ENCODE peak calls at places on chromosomes 5 and 9, in six cellular contexts. One of them, this sample, is unnamed.

GRCh38 chr9:137454506-137455360 is 4.4 kb downstream of the NSMF start:
- DNase-seq in endothelial cell of umbilical vein: peak
- DNase-seq in spleen: peak
- DNase-seq in ovary: peak
- DNase-seq in right lobe of liver: peak
- DNase-seq in NB4: no peak
- DNase-seq in this sample: no peak

GRCh38 chr5:75823811-75824210 is 106.6 kb upstream of the POC5 start:
- DNase-seq in endothelial cell of umbilical vein: no peak
- DNase-seq in spleen: no peak
- DNase-seq in ovary: no peak
- DNase-seq in right lobe of liver: no peak
- DNase-seq in NB4: no peak
- DNase-seq in this sample: no peak

GRCh38 chr9:134217431-134218210 is 53.3 kb upstream of the RNU6ATAC start:
- DNase-seq in endothelial cell of umbilical vein: no peak
- DNase-seq in spleen: peak
- DNase-seq in ovary: peak
- DNase-seq in right lobe of liver: peak
- DNase-seq in NB4: peak
- DNase-seq in this sample: no peak

GRCh38 chr9:113992276-113992951 is 85.7 kb downstream of the AMBP start:
- DNase-seq in endothelial cell of umbilical vein: peak
- DNase-seq in spleen: peak
- DNase-seq in ovary: no peak
- DNase-seq in right lobe of liver: peak
- DNase-seq in NB4: no peak
- DNase-seq in this sample: peak

GRCh38 chr9:135701067-135701967 is 668 bp upstream of the KCNT1 start:
- DNase-seq in endothelial cell of umbilical vein: no peak
- DNase-seq in spleen: no peak
- DNase-seq in ovary: no peak
- DNase-seq in right lobe of liver: no peak
- DNase-seq in NB4: peak
- DNase-seq in this sample: no peak

GRCh38 chr5:138832218-138832617 is 42.9 kb downstream of the LRRTM2 start:
- DNase-seq in endothelial cell of umbilical vein: no peak
- DNase-seq in spleen: no peak
- DNase-seq in ovary: no peak
- DNase-seq in right lobe of liver: no peak
- DNase-seq in NB4: peak
- DNase-seq in this sample: no peak

GRCh38 chr5:137714931-137715330 is 21.0 kb downstream of the KLHL3 start:
- DNase-seq in endothelial cell of umbilical vein: peak
- DNase-seq in spleen: no peak
- DNase-seq in ovary: no peak
- DNase-seq in right lobe of liver: no peak
- DNase-seq in NB4: peak
- DNase-seq in this sample: no peak

GRCh38 chr5:143887302-143887638 is 75.3 kb downstream of the HMHB1 start:
- DNase-seq in endothelial cell of umbilical vein: peak
- DNase-seq in spleen: no peak
- DNase-seq in ovary: peak
- DNase-seq in right lobe of liver: no peak
- DNase-seq in NB4: no peak
- DNase-seq in this sample: peak

GRCh38 chr9:88950341-88951141 is 40.7 kb upstream of the S1PR3 start:
- DNase-seq in endothelial cell of umbilical vein: peak
- DNase-seq in spleen: no peak
- DNase-seq in ovary: no peak
- DNase-seq in right lobe of liver: no peak
- DNase-seq in NB4: peak
- DNase-seq in this sample: no peak

GRCh38 chr5:80654054-80654390 is 430 bp upstream of the MSH3 start:
- DNase-seq in endothelial cell of umbilical vein: peak
- DNase-seq in spleen: no peak
- DNase-seq in ovary: no peak
- DNase-seq in right lobe of liver: peak
- DNase-seq in NB4: peak
- DNase-seq in this sample: no peak

GRCh38 chr9:121692606-121693505 is 41.4 kb downstream of the DAB2IP start:
- DNase-seq in endothelial cell of umbilical vein: no peak
- DNase-seq in spleen: no peak
- DNase-seq in ovary: no peak
- DNase-seq in right lobe of liver: no peak
- DNase-seq in NB4: peak
- DNase-seq in this sample: no peak

GRCh38 chr9:969693-970309 is 6.7 kb upstream of the DMRT3 start:
- DNase-seq in endothelial cell of umbilical vein: no peak
- DNase-seq in spleen: no peak
- DNase-seq in ovary: no peak
- DNase-seq in right lobe of liver: no peak
- DNase-seq in NB4: no peak
- DNase-seq in this sample: no peak

GRCh38 chr5:73540192-73540591 is 25.2 kb downstream of the ANKRA2 start:
- DNase-seq in endothelial cell of umbilical vein: peak
- DNase-seq in spleen: no peak
- DNase-seq in ovary: no peak
- DNase-seq in right lobe of liver: no peak
- DNase-seq in NB4: no peak
- DNase-seq in this sample: peak

GRCh38 chr9:129888085-129888808 is 53.0 kb downstream of the USP20 start:
- DNase-seq in endothelial cell of umbilical vein: no peak
- DNase-seq in spleen: peak
- DNase-seq in ovary: no peak
- DNase-seq in right lobe of liver: peak
- DNase-seq in NB4: peak
- DNase-seq in this sample: no peak

GRCh38 chr5:31962321-31962720 is 211.8 kb downstream of the GOLPH3 start:
- DNase-seq in endothelial cell of umbilical vein: no peak
- DNase-seq in spleen: no peak
- DNase-seq in ovary: no peak
- DNase-seq in right lobe of liver: no peak
- DNase-seq in NB4: no peak
- DNase-seq in this sample: no peak

GRCh38 chr9:68894502-68894901 is 119.4 kb downstream of the PRKACG start:
- DNase-seq in endothelial cell of umbilical vein: peak
- DNase-seq in spleen: no peak
- DNase-seq in ovary: no peak
- DNase-seq in right lobe of liver: no peak
- DNase-seq in NB4: no peak
- DNase-seq in this sample: no peak
- H3K4me3 ChIP-seq in endothelial cell of umbilical vein: peak
- H3K4me3 ChIP-seq in spleen: no peak
- H3K4me3 ChIP-seq in ovary: no peak
- H3K4me3 ChIP-seq in right lobe of liver: no peak
- H3K4me3 ChIP-seq in NB4: no peak
- H3K4me3 ChIP-seq in this sample: no peak

GRCh38 chr9:4490705-4491620 is 695 bp downstream of the SLC1A1 start:
- DNase-seq in endothelial cell of umbilical vein: peak
- DNase-seq in spleen: no peak
- DNase-seq in ovary: peak
- DNase-seq in right lobe of liver: peak
- DNase-seq in NB4: no peak
- DNase-seq in this sample: no peak

GRCh38 chr9:4489562-4489918 is 728 bp upstream of the SLC1A1 start:
- DNase-seq in endothelial cell of umbilical vein: no peak
- DNase-seq in spleen: no peak
- DNase-seq in ovary: peak
- DNase-seq in right lobe of liver: peak
- DNase-seq in NB4: no peak
- DNase-seq in this sample: peak

GRCh38 chr9:4491621-4491975 is 1.3 kb downstream of the SLC1A1 start:
- DNase-seq in endothelial cell of umbilical vein: no peak
- DNase-seq in spleen: no peak
- DNase-seq in ovary: no peak
- DNase-seq in right lobe of liver: no peak
- DNase-seq in NB4: no peak
- DNase-seq in this sample: peak

GRCh38 chr9:4486176-4486575 is 4.1 kb upstream of the SLC1A1 start:
- DNase-seq in endothelial cell of umbilical vein: no peak
- DNase-seq in spleen: no peak
- DNase-seq in ovary: no peak
- DNase-seq in right lobe of liver: no peak
- DNase-seq in NB4: no peak
- DNase-seq in this sample: no peak

DNA sequence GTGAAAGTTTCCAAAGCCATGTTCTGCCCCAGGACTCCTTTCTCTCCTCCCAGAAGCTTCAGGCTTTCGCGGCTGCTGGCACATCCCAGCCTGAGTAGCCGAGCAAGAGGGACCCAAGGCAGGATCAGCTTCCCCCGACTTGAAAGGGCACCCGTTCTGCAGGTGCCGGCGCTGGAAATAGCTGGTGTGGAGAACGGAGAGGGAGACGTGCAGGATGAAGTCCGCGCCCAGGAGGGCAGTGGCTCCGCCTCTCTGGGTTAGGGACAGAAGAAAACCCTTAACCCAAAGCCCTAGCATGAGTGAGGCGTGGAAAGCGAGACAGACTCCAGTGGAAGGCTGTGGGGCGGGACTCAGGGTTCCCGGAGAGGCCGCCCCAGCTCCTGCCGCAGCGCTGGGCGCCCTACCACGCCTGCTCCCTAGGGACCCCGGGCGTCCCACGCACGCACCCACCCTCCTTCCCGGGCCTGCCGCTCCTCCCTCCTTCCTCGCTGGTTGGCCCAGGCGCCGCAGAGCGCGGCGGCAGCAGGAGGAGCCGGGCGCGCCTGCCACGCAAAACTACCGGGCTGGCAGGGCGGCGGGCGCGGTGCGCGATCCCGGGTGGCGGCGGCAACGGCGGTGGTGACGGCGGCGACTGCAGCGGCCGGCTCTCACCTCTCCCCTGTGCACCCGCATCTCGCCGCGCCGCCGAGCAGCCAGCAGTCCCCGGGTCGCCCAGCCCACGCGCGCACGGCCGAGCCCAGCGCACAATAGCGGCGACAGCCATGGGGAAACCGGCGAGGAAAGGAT is at the start of gene SLC1A1:
- DNase-seq in endothelial cell of umbilical vein: peak
- DNase-seq in spleen: no peak
- DNase-seq in ovary: peak
- DNase-seq in right lobe of liver: peak
- DNase-seq in NB4: peak
- DNase-seq in this sample: peak
- TF ChIP-seq POLR2A in endothelial cell of umbilical vein: no peak
- TF ChIP-seq POLR2A in spleen: no peak
- TF ChIP-seq POLR2A in ovary: no peak
- TF ChIP-seq POLR2A in right lobe of liver: peak
- TF ChIP-seq POLR2A in NB4: no peak
- TF ChIP-seq POLR2A in this sample: peak

GRCh38 chr5:83662558-83662957 is 58.1 kb downstream of the HAPLN1 start:
- DNase-seq in endothelial cell of umbilical vein: no peak
- DNase-seq in spleen: no peak
- DNase-seq in ovary: no peak
- DNase-seq in right lobe of liver: no peak
- DNase-seq in NB4: peak
- DNase-seq in this sample: no peak

DNA sequence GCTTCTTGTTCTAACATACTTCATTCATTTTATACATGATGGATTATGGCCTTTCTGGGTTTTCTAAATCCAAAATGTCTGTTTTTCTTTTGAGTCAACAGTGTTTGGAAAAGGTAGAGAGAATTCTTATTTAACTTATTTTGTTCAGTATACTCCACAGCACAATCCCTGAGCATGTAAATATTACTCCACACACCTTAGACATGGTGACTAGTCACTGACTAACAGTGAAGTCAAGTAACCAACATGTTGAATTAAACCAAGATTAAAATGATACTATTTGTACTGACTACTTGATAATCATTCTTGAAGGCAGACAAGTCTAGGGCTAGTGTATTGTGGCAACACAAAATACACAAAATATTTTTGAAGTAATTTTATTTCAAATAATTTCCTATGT is 55.0 kb downstream of the HAPLN1 start:
- DNase-seq in endothelial cell of umbilical vein: no peak
- DNase-seq in spleen: no peak
- DNase-seq in ovary: no peak
- DNase-seq in right lobe of liver: no peak
- DNase-seq in NB4: no peak
- DNase-seq in this sample: no peak
- H3K4me3 ChIP-seq in endothelial cell of umbilical vein: no peak
- H3K4me3 ChIP-seq in spleen: no peak
- H3K4me3 ChIP-seq in ovary: no peak
- H3K4me3 ChIP-seq in right lobe of liver: no peak
- H3K4me3 ChIP-seq in NB4: no peak
- H3K4me3 ChIP-seq in this sample: no peak

GRCh38 chr5:148974638-148975330 is 88.1 kb downstream of the SH3TC2 start:
- DNase-seq in endothelial cell of umbilical vein: peak
- DNase-seq in spleen: no peak
- DNase-seq in ovary: no peak
- DNase-seq in right lobe of liver: no peak
- DNase-seq in NB4: no peak
- DNase-seq in this sample: no peak

GRCh38 chr5:148978370-148979103 is 84.3 kb downstream of the SH3TC2 start:
- DNase-seq in endothelial cell of umbilical vein: no peak
- DNase-seq in spleen: no peak
- DNase-seq in ovary: no peak
- DNase-seq in right lobe of liver: no peak
- DNase-seq in NB4: no peak
- DNase-seq in this sample: no peak

GRCh38 chr5:148981353-148981752 is 81.5 kb downstream of the SH3TC2 start:
- DNase-seq in endothelial cell of umbilical vein: no peak
- DNase-seq in spleen: no peak
- DNase-seq in ovary: no peak
- DNase-seq in right lobe of liver: no peak
- DNase-seq in NB4: no peak
- DNase-seq in this sample: no peak

GRCh38 chr5:148976569-148977321 is 86.1 kb downstream of the SH3TC2 start:
- DNase-seq in endothelial cell of umbilical vein: no peak
- DNase-seq in spleen: no peak
- DNase-seq in ovary: no peak
- DNase-seq in right lobe of liver: no peak
- DNase-seq in NB4: no peak
- DNase-seq in this sample: peak

GRCh38 chr5:148979104-148979723 is 83.6 kb downstream of the SH3TC2 start:
- DNase-seq in endothelial cell of umbilical vein: no peak
- DNase-seq in spleen: no peak
- DNase-seq in ovary: no peak
- DNase-seq in right lobe of liver: peak
- DNase-seq in NB4: no peak
- DNase-seq in this sample: peak
- TF ChIP-seq POLR2A in endothelial cell of umbilical vein: no peak
- TF ChIP-seq POLR2A in spleen: no peak
- TF ChIP-seq POLR2A in ovary: no peak
- TF ChIP-seq POLR2A in right lobe of liver: no peak
- TF ChIP-seq POLR2A in NB4: no peak
- TF ChIP-seq POLR2A in this sample: no peak

DNA sequence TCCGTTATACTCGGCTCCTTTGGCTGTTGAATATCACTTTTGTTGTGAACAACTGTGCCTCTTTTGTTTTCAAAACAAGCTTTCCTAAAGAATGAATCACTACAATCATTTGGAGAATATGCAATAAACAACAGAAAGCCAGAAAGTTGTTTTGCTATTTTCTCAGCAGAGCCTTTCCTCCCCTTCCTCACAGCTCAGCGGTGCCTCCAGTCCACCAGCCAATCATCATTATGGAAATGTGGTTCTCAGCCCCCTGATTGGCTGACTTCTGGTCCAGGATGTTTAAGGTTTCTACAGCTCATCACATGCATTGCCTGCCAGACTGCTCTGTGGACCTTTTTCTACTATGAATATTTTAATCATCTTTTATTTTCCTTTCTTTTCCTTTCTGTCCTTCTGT is 9.1 kb upstream of the ZNF608 start:
- DNase-seq in endothelial cell of umbilical vein: no peak
- DNase-seq in spleen: no peak
- DNase-seq in ovary: no peak
- DNase-seq in right lobe of liver: no peak
- DNase-seq in NB4: peak
- DNase-seq in this sample: no peak
- H3K4me3 ChIP-seq in endothelial cell of umbilical vein: no peak
- H3K4me3 ChIP-seq in spleen: no peak
- H3K4me3 ChIP-seq in ovary: no peak
- H3K4me3 ChIP-seq in right lobe of liver: no peak
- H3K4me3 ChIP-seq in NB4: no peak
- H3K4me3 ChIP-seq in this sample: no peak

This sample was measured in prostate gland.